ENCODE peak calls at places on chromosome X, in eight cellular contexts. W, N, U, Q, C, S, G and J are unnamed samples.
A peak's percentile ranks its signal among the peaks of the same experiment; 100 is the strongest.

GRCh38 chrX:85992811-85993229 is 54.5 kb downstream of the CHM start:
- DNase-seq in U (no peak), S (peak; percentile 35), C (no peak), N (peak; percentile 45), G (no peak), Q (peak; percentile 18), W (peak; percentile 3), J (no peak)

GRCh38 chrX:102837843-102838242 is 99.2 kb upstream of the RAB40AL start:
- DNase-seq in N (no peak), G (no peak), U (no peak), S (peak; percentile 10), W (no peak), Q (no peak), C (no peak), J (no peak)

GRCh38 chrX:37998586-37999267 is 7.6 kb upstream of the SYTL5 start:
- DNase-seq in Q (peak; percentile 6), N (peak; percentile 75), U (no peak), S (peak; percentile 6), G (no peak), W (peak; percentile 78), C (no peak), J (no peak)

GRCh38 chrX:155612312-155613224 is at the start of gene TMLHE:
- DNase-seq in U (peak; percentile 38), C (peak; percentile 65), S (peak; percentile 20), N (peak; percentile 44), W (peak; percentile 57), Q (peak; percentile 70), G (peak; percentile 51), J (peak; percentile 70)

GRCh38 chrX:131762802-131763234 is 218.9 kb downstream of the OR13H1 start:
- DNase-seq in N (peak; percentile 70), Q (no peak), C (no peak), U (no peak), G (no peak), S (no peak), W (no peak), J (no peak)

GRCh38 chrX:49165901-49166881 is 3.6 kb downstream of the MAGIX start:
- DNase-seq in S (peak; percentile 51), N (peak; percentile 88), U (peak; percentile 76), W (peak; percentile 57), G (peak; percentile 53), C (peak; percentile 66), Q (peak; percentile 63), J (peak; percentile 86)

GRCh38 chrX:30673405-30673804 is 20.2 kb downstream of the GK start:
- DNase-seq in N (no peak), S (no peak), G (no peak), Q (no peak), U (no peak), W (no peak), C (no peak), J (no peak)

GRCh38 chrX:117120700-117121099 is 657.9 kb upstream of the CT83 start:
- DNase-seq in G (no peak), S (no peak), N (no peak), U (no peak), W (no peak), Q (no peak), C (no peak), J (no peak)

GRCh38 chrX:33605997-33606396 is 394.6 kb upstream of the DMD start:
- DNase-seq in G (no peak), N (no peak), W (no peak), Q (no peak), C (no peak), U (no peak), S (no peak), J (no peak)

GRCh38 chrX:11499076-11500044 is 166.4 kb downstream of the ARHGAP6 start:
- DNase-seq in G (no peak), Q (peak; percentile 88), W (peak; percentile 35), C (no peak), U (no peak), N (no peak), S (peak; percentile 43), J (no peak)

GRCh38 chrX:24846551-24847170 is 152.9 kb downstream of the POLA1 start:
- DNase-seq in Q (peak; percentile 37), U (no peak), S (peak; percentile 1), C (no peak), W (no peak), G (no peak), N (no peak), J (no peak)

GRCh38 chrX:104137496-104137895 is 19.3 kb downstream of the SLC25A53 start:
- DNase-seq in G (no peak), Q (peak; percentile 16), W (peak; percentile 0), S (no peak), U (no peak), N (no peak), C (no peak), J (no peak)

GRCh38 chrX:129785160-129785947 is 5.6 kb downstream of the SASH3 start:
- DNase-seq in C (no peak), G (no peak), N (no peak), U (no peak), S (no peak), Q (no peak), W (no peak), J (no peak)

GRCh38 chrX:107626481-107626880 is 1.8 kb upstream of the PRPS1 start:
- DNase-seq in S (no peak), W (no peak), U (no peak), Q (no peak), N (no peak), G (no peak), C (no peak), J (no peak)

GRCh38 chrX:39445336-39445735 is 644.1 kb downstream of the MID1IP1 start:
- DNase-seq in W (no peak), C (peak; percentile 51), S (no peak), N (no peak), U (no peak), G (no peak), Q (no peak), J (no peak)

GRCh38 chrX:144896323-144896722 is 351.0 kb upstream of the SPANXN1 start:
- DNase-seq in S (no peak), W (peak; percentile 20), N (peak; percentile 24), Q (no peak), U (no peak), C (no peak), G (no peak), J (no peak)